ENCODE peak calls at places on chromosomes 5 and 9, in four cellular contexts. F is globus pallidus, K is HTR-8/SVneo, Q is heart left ventricle. J is an unnamed sample.

GRCh38 chr9:20650750-20651299 is 28.5 kb upstream of the MLLT3 start:
- DNase-seq in K (no peak), Q (no peak), F (no peak), J (no peak)

GRCh38 chr9:132823370-132824144 is 54.5 kb downstream of the AK8 start:
- DNase-seq in K (no peak), F (no peak), Q (no peak), J (peak; percentile 35)

GRCh38 chr5:93532370-93532769 is 48.6 kb downstream of the NR2F1-AS1 start:
- DNase-seq in K (peak; percentile 10), Q (peak; percentile 64), F (peak; percentile 75), J (peak; percentile 93)

GRCh38 chr5:33408816-33409215 is 31.9 kb upstream of the TARS1 start:
- DNase-seq in K (no peak), F (no peak), Q (no peak), J (no peak)

GRCh38 chr5:55306641-55307382 is 682 bp downstream of the DHX29 start:
- DNase-seq in Q (no peak), F (no peak), K (peak; percentile 15), J (no peak)

GRCh38 chr9:122084276-122084675 is 8.8 kb downstream of the TTLL11 start:
- DNase-seq in Q (no peak), K (no peak), F (no peak), J (no peak)

GRCh38 chr9:136021171-136021890 is 60.2 kb upstream of the UBAC1 start:
- DNase-seq in Q (no peak), F (no peak), K (no peak), J (no peak)

GRCh38 chr5:96516631-96517071 is 83.6 kb upstream of the PCSK1 start:
- DNase-seq in F (no peak), K (no peak), Q (no peak), J (no peak)

J was measured in sigmoid colon.